ENCODE peak calls at places on chromosomes 2 and 18, in four cellular contexts. One of them, this sample, is unnamed.

GRCh38 chr2:224217962-224218347 is 178.9 kb upstream of the SERPINE2 start:
- DNase-seq in mammary epithelial cell: peak
- DNase-seq in epithelial cell of esophagus: peak
- DNase-seq in activated CD8-positive, alpha-beta T cell treated with anti-CD3 and anti-CD28 coated beads for 36 hours: no peak
- DNase-seq in this sample: no peak

GRCh38 chr2:160472839-160473251 is 20.8 kb downstream of the RBMS1 start:
- DNase-seq in mammary epithelial cell: no peak
- DNase-seq in epithelial cell of esophagus: no peak
- DNase-seq in activated CD8-positive, alpha-beta T cell treated with anti-CD3 and anti-CD28 coated beads for 36 hours: no peak
- DNase-seq in this sample: no peak

GRCh38 chr18:25350561-25351201 is 1.3 kb downstream of the ZNF521 start:
- DNase-seq in mammary epithelial cell: peak
- DNase-seq in epithelial cell of esophagus: peak
- DNase-seq in activated CD8-positive, alpha-beta T cell treated with anti-CD3 and anti-CD28 coated beads for 36 hours: peak
- DNase-seq in this sample: peak

GRCh38 chr2:70143314-70144150 is 47.3 kb downstream of the C2orf42 start:
- DNase-seq in mammary epithelial cell: peak
- DNase-seq in epithelial cell of esophagus: peak
- DNase-seq in activated CD8-positive, alpha-beta T cell treated with anti-CD3 and anti-CD28 coated beads for 36 hours: peak
- DNase-seq in this sample: peak

GRCh38 chr2:156464106-156464505 is 27.9 kb downstream of the GPD2 start:
- DNase-seq in mammary epithelial cell: no peak
- DNase-seq in epithelial cell of esophagus: peak
- DNase-seq in activated CD8-positive, alpha-beta T cell treated with anti-CD3 and anti-CD28 coated beads for 36 hours: no peak
- DNase-seq in this sample: no peak

GRCh38 chr2:190376591-190377245 is 31.4 kb upstream of the MFSD6 start:
- DNase-seq in mammary epithelial cell: no peak
- DNase-seq in epithelial cell of esophagus: no peak
- DNase-seq in activated CD8-positive, alpha-beta T cell treated with anti-CD3 and anti-CD28 coated beads for 36 hours: no peak
- DNase-seq in this sample: no peak

GRCh38 chr2:67600472-67600871 is 203.3 kb downstream of the ETAA1 start:
- DNase-seq in mammary epithelial cell: no peak
- DNase-seq in epithelial cell of esophagus: no peak
- DNase-seq in activated CD8-positive, alpha-beta T cell treated with anti-CD3 and anti-CD28 coated beads for 36 hours: no peak
- DNase-seq in this sample: no peak

GRCh38 chr2:85775406-85776381 is 21.9 kb downstream of the ATOH8 start:
- DNase-seq in mammary epithelial cell: no peak
- DNase-seq in epithelial cell of esophagus: no peak
- DNase-seq in activated CD8-positive, alpha-beta T cell treated with anti-CD3 and anti-CD28 coated beads for 36 hours: no peak
- DNase-seq in this sample: no peak

GRCh38 chr2:33366473-33366872 is 110.0 kb upstream of the RASGRP3 start:
- DNase-seq in mammary epithelial cell: no peak
- DNase-seq in epithelial cell of esophagus: no peak
- DNase-seq in activated CD8-positive, alpha-beta T cell treated with anti-CD3 and anti-CD28 coated beads for 36 hours: no peak
- DNase-seq in this sample: no peak

GRCh38 chr18:22650247-22650646 is 232.5 kb upstream of the CTAGE1 start:
- DNase-seq in mammary epithelial cell: peak
- DNase-seq in epithelial cell of esophagus: no peak
- DNase-seq in activated CD8-positive, alpha-beta T cell treated with anti-CD3 and anti-CD28 coated beads for 36 hours: no peak
- DNase-seq in this sample: no peak

GRCh38 chr2:202116686-202117085 is 43.6 kb downstream of the KIAA2012 start:
- DNase-seq in mammary epithelial cell: no peak
- DNase-seq in epithelial cell of esophagus: no peak
- DNase-seq in activated CD8-positive, alpha-beta T cell treated with anti-CD3 and anti-CD28 coated beads for 36 hours: no peak
- DNase-seq in this sample: no peak

GRCh38 chr2:203562283-203562682 is 27.2 kb upstream of the RAPH1 start:
- DNase-seq in mammary epithelial cell: no peak
- DNase-seq in epithelial cell of esophagus: no peak
- DNase-seq in activated CD8-positive, alpha-beta T cell treated with anti-CD3 and anti-CD28 coated beads for 36 hours: no peak
- DNase-seq in this sample: no peak

GRCh38 chr18:2964349-2965010 is 48.5 kb downstream of the LPIN2 start:
- DNase-seq in mammary epithelial cell: no peak
- DNase-seq in epithelial cell of esophagus: no peak
- DNase-seq in activated CD8-positive, alpha-beta T cell treated with anti-CD3 and anti-CD28 coated beads for 36 hours: peak
- DNase-seq in this sample: no peak

GRCh38 chr2:37858197-37858711 is 66.8 kb upstream of the RMDN2 start:
- DNase-seq in mammary epithelial cell: no peak
- DNase-seq in epithelial cell of esophagus: no peak
- DNase-seq in activated CD8-positive, alpha-beta T cell treated with anti-CD3 and anti-CD28 coated beads for 36 hours: no peak
- DNase-seq in this sample: no peak

GRCh38 chr2:56537756-56538155 is 354.0 kb downstream of the CCDC85A start:
- DNase-seq in mammary epithelial cell: no peak
- DNase-seq in epithelial cell of esophagus: no peak
- DNase-seq in activated CD8-positive, alpha-beta T cell treated with anti-CD3 and anti-CD28 coated beads for 36 hours: no peak
- DNase-seq in this sample: no peak

GRCh38 chr18:23225518-23225917 is 90.2 kb downstream of the CABLES1 start:
- DNase-seq in mammary epithelial cell: no peak
- DNase-seq in epithelial cell of esophagus: no peak
- DNase-seq in activated CD8-positive, alpha-beta T cell treated with anti-CD3 and anti-CD28 coated beads for 36 hours: no peak
- DNase-seq in this sample: no peak

GRCh38 chr2:182584462-182584861 is 131.6 kb upstream of the DNAJC10 start:
- DNase-seq in mammary epithelial cell: no peak
- DNase-seq in epithelial cell of esophagus: no peak
- DNase-seq in activated CD8-positive, alpha-beta T cell treated with anti-CD3 and anti-CD28 coated beads for 36 hours: no peak
- DNase-seq in this sample: no peak

GRCh38 chr18:3914833-3915598 is 465.0 kb downstream of the TGIF1 start:
- DNase-seq in mammary epithelial cell: peak
- DNase-seq in epithelial cell of esophagus: peak
- DNase-seq in activated CD8-positive, alpha-beta T cell treated with anti-CD3 and anti-CD28 coated beads for 36 hours: no peak
- DNase-seq in this sample: no peak

GRCh38 chr2:191150451-191151314 is at the start of gene STAT4:
- DNase-seq in mammary epithelial cell: peak
- DNase-seq in epithelial cell of esophagus: peak
- DNase-seq in activated CD8-positive, alpha-beta T cell treated with anti-CD3 and anti-CD28 coated beads for 36 hours: peak
- DNase-seq in this sample: peak

GRCh38 chr2:10948606-10949230 is 37.0 kb downstream of the KCNF1 start:
- DNase-seq in mammary epithelial cell: no peak
- DNase-seq in epithelial cell of esophagus: no peak
- DNase-seq in activated CD8-positive, alpha-beta T cell treated with anti-CD3 and anti-CD28 coated beads for 36 hours: no peak
- DNase-seq in this sample: no peak

GRCh38 chr2:10948165-10948564 is 36.4 kb downstream of the KCNF1 start:
- DNase-seq in mammary epithelial cell: no peak
- DNase-seq in epithelial cell of esophagus: no peak
- DNase-seq in activated CD8-positive, alpha-beta T cell treated with anti-CD3 and anti-CD28 coated beads for 36 hours: no peak
- DNase-seq in this sample: no peak

GRCh38 chr2:10947005-10947440 is 35.3 kb downstream of the KCNF1 start:
- DNase-seq in mammary epithelial cell: peak
- DNase-seq in epithelial cell of esophagus: peak
- DNase-seq in activated CD8-positive, alpha-beta T cell treated with anti-CD3 and anti-CD28 coated beads for 36 hours: peak
- DNase-seq in this sample: no peak

GRCh38 chr2:10951558-10952414 is 40.1 kb downstream of the KCNF1 start:
- DNase-seq in mammary epithelial cell: no peak
- DNase-seq in epithelial cell of esophagus: no peak
- DNase-seq in activated CD8-positive, alpha-beta T cell treated with anti-CD3 and anti-CD28 coated beads for 36 hours: no peak
- DNase-seq in this sample: no peak

GRCh38 chr2:10949835-10950234 is 38.1 kb downstream of the KCNF1 start:
- DNase-seq in mammary epithelial cell: no peak
- DNase-seq in epithelial cell of esophagus: no peak
- DNase-seq in activated CD8-positive, alpha-beta T cell treated with anti-CD3 and anti-CD28 coated beads for 36 hours: no peak
- DNase-seq in this sample: no peak
- TF ChIP-seq CTCF in mammary epithelial cell: no peak
- TF ChIP-seq CTCF in epithelial cell of esophagus: no peak
- TF ChIP-seq CTCF in activated CD8-positive, alpha-beta T cell treated with anti-CD3 and anti-CD28 coated beads for 36 hours: no peak
- TF ChIP-seq CTCF in this sample: no peak

GRCh38 chr2:21175895-21176646 is 52.3 kb downstream of the TDRD15 start:
- DNase-seq in mammary epithelial cell: no peak
- DNase-seq in epithelial cell of esophagus: peak
- DNase-seq in activated CD8-positive, alpha-beta T cell treated with anti-CD3 and anti-CD28 coated beads for 36 hours: no peak
- DNase-seq in this sample: no peak
- TF ChIP-seq CTCF in mammary epithelial cell: peak
- TF ChIP-seq CTCF in epithelial cell of esophagus: no peak
- TF ChIP-seq CTCF in activated CD8-positive, alpha-beta T cell treated with anti-CD3 and anti-CD28 coated beads for 36 hours: no peak
- TF ChIP-seq CTCF in this sample: no peak

GRCh38 chr2:125037135-125037653 is 1012.1 kb downstream of the CNTNAP5 start:
- DNase-seq in mammary epithelial cell: no peak
- DNase-seq in epithelial cell of esophagus: no peak
- DNase-seq in activated CD8-positive, alpha-beta T cell treated with anti-CD3 and anti-CD28 coated beads for 36 hours: no peak
- DNase-seq in this sample: no peak
- TF ChIP-seq CTCF in mammary epithelial cell: no peak
- TF ChIP-seq CTCF in epithelial cell of esophagus: no peak
- TF ChIP-seq CTCF in activated CD8-positive, alpha-beta T cell treated with anti-CD3 and anti-CD28 coated beads for 36 hours: no peak
- TF ChIP-seq CTCF in this sample: no peak

GRCh38 chr2:238821391-238821790 is 26.5 kb upstream of the TWIST2 start:
- DNase-seq in mammary epithelial cell: no peak
- DNase-seq in epithelial cell of esophagus: no peak
- DNase-seq in activated CD8-positive, alpha-beta T cell treated with anti-CD3 and anti-CD28 coated beads for 36 hours: no peak
- DNase-seq in this sample: no peak

GRCh38 chr2:238821944-238822670 is 25.8 kb upstream of the TWIST2 start:
- DNase-seq in mammary epithelial cell: no peak
- DNase-seq in epithelial cell of esophagus: no peak
- DNase-seq in activated CD8-positive, alpha-beta T cell treated with anti-CD3 and anti-CD28 coated beads for 36 hours: no peak
- DNase-seq in this sample: no peak

GRCh38 chr2:238818576-238818975 is 29.3 kb upstream of the TWIST2 start:
- DNase-seq in mammary epithelial cell: no peak
- DNase-seq in epithelial cell of esophagus: no peak
- DNase-seq in activated CD8-positive, alpha-beta T cell treated with anti-CD3 and anti-CD28 coated beads for 36 hours: no peak
- DNase-seq in this sample: no peak

GRCh38 chr2:238820909-238821308 is 27.0 kb upstream of the TWIST2 start:
- DNase-seq in mammary epithelial cell: peak
- DNase-seq in epithelial cell of esophagus: no peak
- DNase-seq in activated CD8-positive, alpha-beta T cell treated with anti-CD3 and anti-CD28 coated beads for 36 hours: no peak
- DNase-seq in this sample: no peak

GRCh38 chr2:238820197-238820596 is 27.7 kb upstream of the TWIST2 start:
- DNase-seq in mammary epithelial cell: no peak
- DNase-seq in epithelial cell of esophagus: no peak
- DNase-seq in activated CD8-positive, alpha-beta T cell treated with anti-CD3 and anti-CD28 coated beads for 36 hours: no peak
- DNase-seq in this sample: no peak
- TF ChIP-seq CTCF in mammary epithelial cell: no peak
- TF ChIP-seq CTCF in epithelial cell of esophagus: no peak
- TF ChIP-seq CTCF in activated CD8-positive, alpha-beta T cell treated with anti-CD3 and anti-CD28 coated beads for 36 hours: no peak
- TF ChIP-seq CTCF in this sample: no peak

GRCh38 chr2:114546511-114546910 is 104.1 kb downstream of the DPP10 start:
- DNase-seq in mammary epithelial cell: no peak
- DNase-seq in epithelial cell of esophagus: no peak
- DNase-seq in activated CD8-positive, alpha-beta T cell treated with anti-CD3 and anti-CD28 coated beads for 36 hours: no peak
- DNase-seq in this sample: no peak

GRCh38 chr2:114545052-114545451 is 102.6 kb downstream of the DPP10 start:
- DNase-seq in mammary epithelial cell: no peak
- DNase-seq in epithelial cell of esophagus: no peak
- DNase-seq in activated CD8-positive, alpha-beta T cell treated with anti-CD3 and anti-CD28 coated beads for 36 hours: no peak
- DNase-seq in this sample: no peak

GRCh38 chr2:114537777-114538176 is 95.3 kb downstream of the DPP10 start:
- DNase-seq in mammary epithelial cell: no peak
- DNase-seq in epithelial cell of esophagus: no peak
- DNase-seq in activated CD8-positive, alpha-beta T cell treated with anti-CD3 and anti-CD28 coated beads for 36 hours: no peak
- DNase-seq in this sample: no peak

GRCh38 chr2:114548151-114548550 is 105.7 kb downstream of the DPP10 start:
- DNase-seq in mammary epithelial cell: no peak
- DNase-seq in epithelial cell of esophagus: peak
- DNase-seq in activated CD8-positive, alpha-beta T cell treated with anti-CD3 and anti-CD28 coated beads for 36 hours: no peak
- DNase-seq in this sample: no peak

DNA sequence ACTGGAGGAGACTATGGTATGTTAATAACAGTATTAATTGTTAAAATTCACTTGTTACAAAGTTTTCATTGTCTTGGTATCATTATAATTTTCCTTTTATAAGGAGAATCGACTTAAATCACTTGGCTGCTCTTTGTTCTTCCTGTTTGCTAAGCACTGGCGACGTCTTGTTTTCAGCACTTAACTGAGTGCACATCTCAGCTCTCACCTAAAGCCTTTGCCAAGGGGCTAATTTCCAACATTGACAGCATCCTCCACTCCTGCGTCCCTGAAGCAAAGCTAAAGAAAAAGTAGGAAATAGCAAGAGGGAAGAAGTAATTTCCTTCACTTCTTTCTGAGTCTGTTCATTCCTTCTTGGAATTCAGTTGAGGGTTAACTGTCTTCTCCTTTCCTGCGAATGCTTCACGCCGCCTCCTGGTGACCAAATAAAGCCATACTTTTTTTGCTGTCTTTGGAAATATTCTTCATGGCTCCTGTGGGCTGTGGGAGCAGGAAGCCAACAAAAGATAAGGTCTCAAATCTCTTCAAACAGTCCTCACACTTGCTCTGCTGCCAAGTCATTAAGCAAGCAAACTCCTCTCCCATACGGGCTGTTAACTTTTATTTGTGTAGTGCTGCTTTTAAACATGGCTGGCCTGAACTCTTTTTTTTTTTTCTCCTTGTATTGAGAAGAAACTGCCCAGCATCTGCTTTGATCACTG is 100.8 kb downstream of the DPP10 start:
- DNase-seq in mammary epithelial cell: no peak
- DNase-seq in epithelial cell of esophagus: peak
- DNase-seq in activated CD8-positive, alpha-beta T cell treated with anti-CD3 and anti-CD28 coated beads for 36 hours: no peak
- DNase-seq in this sample: no peak
- TF ChIP-seq CTCF in mammary epithelial cell: peak
- TF ChIP-seq CTCF in epithelial cell of esophagus: no peak
- TF ChIP-seq CTCF in activated CD8-positive, alpha-beta T cell treated with anti-CD3 and anti-CD28 coated beads for 36 hours: no peak
- TF ChIP-seq CTCF in this sample: no peak

DNA sequence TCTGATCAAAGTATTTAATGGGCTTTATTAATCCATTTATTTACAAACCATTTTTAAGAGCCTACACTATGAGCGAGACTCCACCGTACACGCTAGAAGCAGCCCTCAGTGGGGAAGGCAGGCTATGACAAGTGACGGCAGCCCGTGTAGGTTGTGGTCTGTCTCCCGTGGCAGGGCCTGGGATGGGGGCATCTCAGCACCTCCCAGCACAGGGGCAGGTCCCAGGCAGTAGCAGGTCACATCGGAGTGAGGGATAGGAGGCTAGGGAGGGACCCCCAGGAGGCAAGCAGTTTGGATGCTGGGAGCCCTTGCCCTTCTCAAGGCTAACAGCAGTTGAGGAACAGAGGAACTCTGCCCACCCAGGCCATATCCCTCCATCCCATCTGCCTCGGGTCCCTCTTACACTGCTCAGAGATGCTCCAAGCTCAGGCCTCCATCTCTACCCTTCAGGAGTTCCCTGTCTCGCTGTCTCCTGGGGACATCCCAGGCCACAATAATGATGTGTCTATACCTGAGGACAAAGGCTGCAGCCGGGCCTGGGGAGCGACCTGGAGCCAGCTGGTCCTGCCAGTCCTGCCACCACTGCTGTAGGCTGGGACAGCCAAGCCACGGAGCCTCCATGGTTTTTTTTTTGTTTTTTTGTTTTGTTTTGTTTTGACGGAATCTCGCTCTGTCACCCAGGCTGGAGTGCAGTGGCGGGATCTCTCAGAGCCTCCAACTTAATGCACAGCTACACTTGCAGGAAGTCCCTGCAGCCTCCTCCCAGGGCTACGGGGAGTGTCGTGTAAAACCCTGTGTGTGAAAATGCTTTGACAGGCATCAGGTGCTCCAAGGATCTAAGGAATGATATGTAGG is 92.0 kb downstream of the NDUFA10 start:
- DNase-seq in mammary epithelial cell: no peak
- DNase-seq in epithelial cell of esophagus: no peak
- DNase-seq in activated CD8-positive, alpha-beta T cell treated with anti-CD3 and anti-CD28 coated beads for 36 hours: no peak
- DNase-seq in this sample: no peak
- TF ChIP-seq CTCF in mammary epithelial cell: no peak
- TF ChIP-seq CTCF in epithelial cell of esophagus: no peak
- TF ChIP-seq CTCF in activated CD8-positive, alpha-beta T cell treated with anti-CD3 and anti-CD28 coated beads for 36 hours: no peak
- TF ChIP-seq CTCF in this sample: no peak

GRCh38 chr2:54497738-54498680 is 41.9 kb downstream of the SPTBN1 start:
- DNase-seq in mammary epithelial cell: no peak
- DNase-seq in epithelial cell of esophagus: peak
- DNase-seq in activated CD8-positive, alpha-beta T cell treated with anti-CD3 and anti-CD28 coated beads for 36 hours: no peak
- DNase-seq in this sample: no peak
- TF ChIP-seq CTCF in mammary epithelial cell: peak
- TF ChIP-seq CTCF in epithelial cell of esophagus: peak
- TF ChIP-seq CTCF in activated CD8-positive, alpha-beta T cell treated with anti-CD3 and anti-CD28 coated beads for 36 hours: no peak
- TF ChIP-seq CTCF in this sample: no peak